ENCODE peak calls at places on chromosomes 2 and 18, in seven cellular contexts. One of them, this sample, is unnamed.
A peak's percentile ranks its signal among the peaks of the same experiment; 100 is the strongest.

GRCh38 chr2:190318931-190319556 is 582 bp downstream of the HIBCH start:
- DNase-seq in HCT116: no peak
- DNase-seq in mammary epithelial cell: peak; percentile 27
- DNase-seq in AG04450: no peak
- DNase-seq in CD8-positive, alpha-beta memory T cell: no peak
- DNase-seq in ascending aorta: no peak
- DNase-seq in fibroblast of lung: peak; percentile 14
- DNase-seq in this sample: no peak

GRCh38 chr18:11512096-11513030 is 97.0 kb upstream of the SLC35G4 start:
- DNase-seq in HCT116: no peak
- DNase-seq in mammary epithelial cell: peak; percentile 51
- DNase-seq in AG04450: no peak
- DNase-seq in CD8-positive, alpha-beta memory T cell: no peak
- DNase-seq in ascending aorta: no peak
- DNase-seq in fibroblast of lung: peak; percentile 27
- DNase-seq in this sample: no peak

GRCh38 chr2:156346731-156347130 is 14.2 kb upstream of the NR4A2 start:
- DNase-seq in HCT116: no peak
- DNase-seq in mammary epithelial cell: peak; percentile 84
- DNase-seq in AG04450: no peak
- DNase-seq in CD8-positive, alpha-beta memory T cell: no peak
- DNase-seq in ascending aorta: no peak
- DNase-seq in fibroblast of lung: no peak
- DNase-seq in this sample: no peak

GRCh38 chr18:24868760-24869237 is 408.4 kb downstream of the HRH4 start:
- DNase-seq in HCT116: no peak
- DNase-seq in mammary epithelial cell: peak; percentile 57
- DNase-seq in AG04450: no peak
- DNase-seq in CD8-positive, alpha-beta memory T cell: no peak
- DNase-seq in ascending aorta: no peak
- DNase-seq in fibroblast of lung: peak; percentile 30
- DNase-seq in this sample: no peak

GRCh38 chr2:101432411-101433181 is 42.3 kb downstream of the RFX8 start:
- DNase-seq in HCT116: no peak
- DNase-seq in mammary epithelial cell: no peak
- DNase-seq in AG04450: no peak
- DNase-seq in CD8-positive, alpha-beta memory T cell: no peak
- DNase-seq in ascending aorta: no peak
- DNase-seq in fibroblast of lung: no peak
- DNase-seq in this sample: peak; percentile 43

GRCh38 chr2:236503100-236503499 is 66.5 kb upstream of the ACKR3 start:
- DNase-seq in HCT116: no peak
- DNase-seq in mammary epithelial cell: no peak
- DNase-seq in AG04450: no peak
- DNase-seq in CD8-positive, alpha-beta memory T cell: no peak
- DNase-seq in ascending aorta: no peak
- DNase-seq in fibroblast of lung: no peak
- DNase-seq in this sample: no peak

GRCh38 chr2:29921560-29921915 is at the start of gene ALK:
- DNase-seq in HCT116: no peak
- DNase-seq in mammary epithelial cell: peak; percentile 88
- DNase-seq in AG04450: peak; percentile 30
- DNase-seq in CD8-positive, alpha-beta memory T cell: peak; percentile 49
- DNase-seq in ascending aorta: peak; percentile 19
- DNase-seq in fibroblast of lung: peak; percentile 43
- DNase-seq in this sample: peak; percentile 87

GRCh38 chr2:242046184-242046826 is 176.8 kb downstream of the RTP5 start:
- DNase-seq in HCT116: no peak
- DNase-seq in mammary epithelial cell: no peak
- DNase-seq in AG04450: no peak
- DNase-seq in CD8-positive, alpha-beta memory T cell: no peak
- DNase-seq in ascending aorta: no peak
- DNase-seq in fibroblast of lung: no peak
- DNase-seq in this sample: peak; percentile 29

GRCh38 chr2:68605939-68606338 is 37.4 kb upstream of the PROKR1 start:
- DNase-seq in HCT116: no peak
- DNase-seq in mammary epithelial cell: no peak
- DNase-seq in AG04450: no peak
- DNase-seq in CD8-positive, alpha-beta memory T cell: no peak
- DNase-seq in ascending aorta: no peak
- DNase-seq in fibroblast of lung: no peak
- DNase-seq in this sample: no peak
- H3K9me3 ChIP-seq in HCT116: no peaks in the 10 kb centered on the region
- H3K9me3 ChIP-seq in mammary epithelial cell: no peaks in the 10 kb centered on the region
- H3K9me3 ChIP-seq in AG04450: no peaks in the 10 kb centered on the region
- H3K9me3 ChIP-seq in CD8-positive, alpha-beta memory T cell: no peaks in the 10 kb centered on the region
- H3K9me3 ChIP-seq in ascending aorta: peaks cover 22% of the 10 kb centered on the region
- H3K9me3 ChIP-seq in fibroblast of lung: no peaks in the 10 kb centered on the region
- H3K9me3 ChIP-seq in this sample: peaks cover 32% of the 10 kb centered on the region

DNA sequence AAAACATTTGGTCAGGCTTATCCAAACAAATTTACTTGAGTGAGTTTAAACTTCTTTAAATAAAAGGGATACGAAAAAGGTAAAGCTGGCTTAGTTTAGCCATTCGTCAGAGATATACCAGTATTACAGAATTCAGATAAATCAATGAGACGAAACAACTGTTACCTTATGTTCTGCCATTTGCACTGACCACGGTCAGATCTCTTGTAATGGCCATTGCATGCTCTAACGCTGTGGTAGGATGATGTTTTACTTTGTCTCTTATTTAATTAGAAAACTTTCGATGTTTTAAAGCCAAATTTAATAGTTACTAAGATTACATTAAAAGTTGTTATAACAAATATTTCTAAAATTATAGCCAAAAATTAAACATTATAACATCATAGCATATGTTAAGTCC is 1.5 kb downstream of the C18orf54 start:
- DNase-seq in HCT116: no peak
- DNase-seq in mammary epithelial cell: no peak
- DNase-seq in AG04450: no peak
- DNase-seq in CD8-positive, alpha-beta memory T cell: no peak
- DNase-seq in ascending aorta: no peak
- DNase-seq in fibroblast of lung: peak; percentile 50
- DNase-seq in this sample: no peak
- H3K4me3 ChIP-seq in HCT116: no peak overlapping the region
- H3K4me3 ChIP-seq in mammary epithelial cell: no peak overlapping the region
- H3K4me3 ChIP-seq in AG04450: peak overlapping the region; percentile 89
- H3K4me3 ChIP-seq in CD8-positive, alpha-beta memory T cell: no peak overlapping the region
- H3K4me3 ChIP-seq in ascending aorta: peak overlapping the region; percentile 77
- H3K4me3 ChIP-seq in fibroblast of lung: peak overlapping the region; percentile 84
- H3K4me3 ChIP-seq in this sample: peak overlapping the region; percentile 84

DNA sequence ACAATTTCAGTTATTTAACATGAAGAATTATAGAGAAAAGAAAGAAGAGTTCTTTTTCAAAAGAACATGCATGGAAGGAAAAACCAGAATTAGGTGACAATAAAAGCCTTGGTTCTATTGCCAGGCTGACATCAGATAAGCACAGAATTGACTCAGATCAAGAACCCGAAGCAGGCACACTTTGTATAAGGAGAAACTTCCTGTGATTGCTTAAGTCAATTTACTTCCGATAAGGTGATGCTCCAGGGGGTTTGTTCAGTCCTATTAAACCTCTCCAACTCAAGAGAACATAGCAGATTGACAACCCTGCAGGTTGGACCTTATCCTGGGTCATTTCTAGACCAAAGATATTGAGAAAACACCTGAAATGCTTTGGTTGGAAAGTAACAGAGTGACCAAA is 31.4 kb downstream of the GAREM1 start:
- DNase-seq in HCT116: no peak
- DNase-seq in mammary epithelial cell: no peak
- DNase-seq in AG04450: no peak
- DNase-seq in CD8-positive, alpha-beta memory T cell: no peak
- DNase-seq in ascending aorta: no peak
- DNase-seq in fibroblast of lung: no peak
- DNase-seq in this sample: no peak
- H3K9me3 ChIP-seq in HCT116: no peaks in the 10 kb centered on the region
- H3K9me3 ChIP-seq in mammary epithelial cell: no peaks in the 10 kb centered on the region
- H3K9me3 ChIP-seq in AG04450: no peaks in the 10 kb centered on the region
- H3K9me3 ChIP-seq in CD8-positive, alpha-beta memory T cell: no peaks in the 10 kb centered on the region
- H3K9me3 ChIP-seq in ascending aorta: no peaks in the 10 kb centered on the region
- H3K9me3 ChIP-seq in fibroblast of lung: no peaks in the 10 kb centered on the region
- H3K9me3 ChIP-seq in this sample: no peaks in the 10 kb centered on the region

DNA sequence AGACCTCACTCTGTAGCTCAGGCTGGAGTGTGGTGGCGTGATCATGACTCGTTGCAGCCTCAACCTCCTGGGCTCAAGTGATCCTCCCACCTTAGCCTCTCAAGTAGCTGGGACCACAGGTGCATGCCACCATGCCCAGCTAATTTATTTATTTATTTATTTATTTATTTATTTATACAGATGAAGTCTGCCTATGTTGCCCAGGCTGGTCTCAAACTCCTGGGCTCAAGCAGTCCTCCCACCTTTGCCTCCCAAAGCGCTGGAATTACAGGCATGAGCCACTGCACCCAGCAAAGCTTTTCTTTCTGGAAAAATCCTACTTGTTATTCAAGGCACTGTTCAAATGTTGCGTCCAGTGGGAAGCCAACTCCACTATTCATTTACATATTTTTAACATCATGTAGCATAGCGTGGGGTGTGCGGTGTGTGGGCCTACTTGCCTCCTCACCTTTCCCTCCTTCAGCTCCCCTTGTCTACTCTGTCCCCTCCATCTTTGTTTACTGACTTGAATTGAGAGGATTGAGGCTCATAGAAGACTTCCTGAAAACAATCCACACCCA is 6.8 kb upstream of the RHOB start:
- DNase-seq in HCT116: no peak
- DNase-seq in mammary epithelial cell: no peak
- DNase-seq in AG04450: no peak
- DNase-seq in CD8-positive, alpha-beta memory T cell: no peak
- DNase-seq in ascending aorta: no peak
- DNase-seq in fibroblast of lung: no peak
- DNase-seq in this sample: no peak
- H3K4me3 ChIP-seq in HCT116: no peak overlapping the region
- H3K4me3 ChIP-seq in mammary epithelial cell: no peak overlapping the region
- H3K4me3 ChIP-seq in AG04450: no peak overlapping the region
- H3K4me3 ChIP-seq in CD8-positive, alpha-beta memory T cell: no peak overlapping the region
- H3K4me3 ChIP-seq in ascending aorta: no peak overlapping the region
- H3K4me3 ChIP-seq in fibroblast of lung: no peak overlapping the region
- H3K4me3 ChIP-seq in this sample: no peak overlapping the region

GRCh38 chr2:116979941-116980340 is 834.5 kb upstream of the DDX18 start:
- DNase-seq in HCT116: no peak
- DNase-seq in mammary epithelial cell: no peak
- DNase-seq in AG04450: no peak
- DNase-seq in CD8-positive, alpha-beta memory T cell: no peak
- DNase-seq in ascending aorta: no peak
- DNase-seq in fibroblast of lung: no peak
- DNase-seq in this sample: no peak

GRCh38 chr2:116975580-116975979 is 838.9 kb upstream of the DDX18 start:
- DNase-seq in HCT116: no peak
- DNase-seq in mammary epithelial cell: no peak
- DNase-seq in AG04450: no peak
- DNase-seq in CD8-positive, alpha-beta memory T cell: no peak
- DNase-seq in ascending aorta: no peak
- DNase-seq in fibroblast of lung: no peak
- DNase-seq in this sample: no peak

GRCh38 chr2:116980354-116980753 is 834.1 kb upstream of the DDX18 start:
- DNase-seq in HCT116: no peak
- DNase-seq in mammary epithelial cell: no peak
- DNase-seq in AG04450: no peak
- DNase-seq in CD8-positive, alpha-beta memory T cell: no peak
- DNase-seq in ascending aorta: no peak
- DNase-seq in fibroblast of lung: no peak
- DNase-seq in this sample: no peak
- H3K9me3 ChIP-seq in HCT116: peaks cover 12% of the 10 kb centered on the region
- H3K9me3 ChIP-seq in mammary epithelial cell: peaks cover 19% of the 10 kb centered on the region
- H3K9me3 ChIP-seq in AG04450: peaks cover 12% of the 10 kb centered on the region
- H3K9me3 ChIP-seq in CD8-positive, alpha-beta memory T cell: no peaks in the 10 kb centered on the region
- H3K9me3 ChIP-seq in ascending aorta: no peaks in the 10 kb centered on the region
- H3K9me3 ChIP-seq in fibroblast of lung: no peaks in the 10 kb centered on the region
- H3K9me3 ChIP-seq in this sample: no peaks in the 10 kb centered on the region

GRCh38 chr2:127735044-127735443 is 33.7 kb downstream of the SFT2D3 start:
- DNase-seq in HCT116: no peak
- DNase-seq in mammary epithelial cell: no peak
- DNase-seq in AG04450: no peak
- DNase-seq in CD8-positive, alpha-beta memory T cell: no peak
- DNase-seq in ascending aorta: no peak
- DNase-seq in fibroblast of lung: no peak
- DNase-seq in this sample: no peak
- H3K4me3 ChIP-seq in HCT116: no peak overlapping the region
- H3K4me3 ChIP-seq in mammary epithelial cell: no peak overlapping the region
- H3K4me3 ChIP-seq in AG04450: no peak overlapping the region
- H3K4me3 ChIP-seq in CD8-positive, alpha-beta memory T cell: no peak overlapping the region
- H3K4me3 ChIP-seq in ascending aorta: no peak overlapping the region
- H3K4me3 ChIP-seq in fibroblast of lung: no peak overlapping the region
- H3K4me3 ChIP-seq in this sample: no peak overlapping the region

GRCh38 chr2:14451312-14451711 is 181.2 kb upstream of the LRATD1 start:
- DNase-seq in HCT116: no peak
- DNase-seq in mammary epithelial cell: no peak
- DNase-seq in AG04450: no peak
- DNase-seq in CD8-positive, alpha-beta memory T cell: no peak
- DNase-seq in ascending aorta: no peak
- DNase-seq in fibroblast of lung: no peak
- DNase-seq in this sample: no peak

GRCh38 chr2:14448340-14448739 is 184.2 kb upstream of the LRATD1 start:
- DNase-seq in HCT116: no peak
- DNase-seq in mammary epithelial cell: no peak
- DNase-seq in AG04450: no peak
- DNase-seq in CD8-positive, alpha-beta memory T cell: no peak
- DNase-seq in ascending aorta: no peak
- DNase-seq in fibroblast of lung: no peak
- DNase-seq in this sample: no peak

GRCh38 chr2:14445670-14446069 is 186.8 kb upstream of the LRATD1 start:
- DNase-seq in HCT116: no peak
- DNase-seq in mammary epithelial cell: no peak
- DNase-seq in AG04450: no peak
- DNase-seq in CD8-positive, alpha-beta memory T cell: no peak
- DNase-seq in ascending aorta: no peak
- DNase-seq in fibroblast of lung: no peak
- DNase-seq in this sample: no peak
- H3K9me3 ChIP-seq in HCT116: peaks cover 28% of the 10 kb centered on the region
- H3K9me3 ChIP-seq in mammary epithelial cell: peaks cover 10% of the 10 kb centered on the region
- H3K9me3 ChIP-seq in AG04450: peaks cover 4% of the 10 kb centered on the region
- H3K9me3 ChIP-seq in CD8-positive, alpha-beta memory T cell: no peaks in the 10 kb centered on the region
- H3K9me3 ChIP-seq in ascending aorta: no peaks in the 10 kb centered on the region
- H3K9me3 ChIP-seq in fibroblast of lung: no peaks in the 10 kb centered on the region
- H3K9me3 ChIP-seq in this sample: no peaks in the 10 kb centered on the region

GRCh38 chr2:106269591-106270291 is 75.6 kb upstream of the UXS1 start:
- DNase-seq in HCT116: no peak
- DNase-seq in mammary epithelial cell: no peak
- DNase-seq in AG04450: no peak
- DNase-seq in CD8-positive, alpha-beta memory T cell: no peak
- DNase-seq in ascending aorta: no peak
- DNase-seq in fibroblast of lung: no peak
- DNase-seq in this sample: peak; percentile 72
- H3K4me3 ChIP-seq in HCT116: peak overlapping the region; percentile 21
- H3K4me3 ChIP-seq in mammary epithelial cell: peak overlapping the region; percentile 16
- H3K4me3 ChIP-seq in AG04450: peak overlapping the region; percentile 29
- H3K4me3 ChIP-seq in CD8-positive, alpha-beta memory T cell: peak overlapping the region; percentile 52
- H3K4me3 ChIP-seq in ascending aorta: peak overlapping the region; percentile 59
- H3K4me3 ChIP-seq in fibroblast of lung: peak overlapping the region; percentile 37
- H3K4me3 ChIP-seq in this sample: peak overlapping the region; percentile 65

This sample was measured in psoas muscle.